ENCODE peak calls at places on chromosomes 7 and 10, in six cellular contexts. T, H, C, F, A and S are unnamed samples.

GRCh38 chr7:151256410-151257045 is 8.0 kb upstream of the SMARCD3 start:
- DNase-seq in T (no peak), H (no peak), C (no peak), F (no peak), A (no peak), S (no peak)

GRCh38 chr10:116138897-116139296 is 134.1 kb downstream of the GFRA1 start:
- DNase-seq in T (no peak), H (no peak), C (no peak), F (no peak), A (no peak), S (no peak)

GRCh38 chr7:2230226-2230625 is 2.5 kb downstream of the MAD1L1 start:
- DNase-seq in T (no peak), H (no peak), C (no peak), F (no peak), A (no peak), S (no peak)

GRCh38 chr7:8387551-8388256 is 45.7 kb upstream of the NXPH1 start:
- DNase-seq in T (no peak), H (no peak), C (no peak), F (no peak), A (no peak), S (no peak)

GRCh38 chr7:130356121-130356759 is 11.6 kb downstream of the CPA5 start:
- DNase-seq in T (peak), H (no peak), C (no peak), F (no peak), A (no peak), S (no peak)

GRCh38 chr10:124697837-124698559 is 46.2 kb downstream of the FAM53B start:
- DNase-seq in T (peak), H (no peak), C (no peak), F (no peak), A (no peak), S (no peak)

GRCh38 chr7:40570218-40570617 is 435.4 kb downstream of the SUGCT start:
- DNase-seq in T (peak), H (no peak), C (no peak), F (no peak), A (no peak), S (no peak)

GRCh38 chr10:33559105-33559504 is 224.6 kb upstream of the NRP1 start:
- DNase-seq in T (peak), H (no peak), C (no peak), F (no peak), A (no peak), S (no peak)

GRCh38 chr10:75926763-75927162 is 495.3 kb downstream of the LRMDA start:
- DNase-seq in T (no peak), H (no peak), C (no peak), F (no peak), A (no peak), S (no peak)

GRCh38 chr7:131819891-131820290 is 263.5 kb upstream of the PODXL start:
- DNase-seq in T (no peak), H (no peak), C (no peak), F (no peak), A (no peak), S (no peak)

GRCh38 chr10:7410800-7411670 is at the start of gene SFMBT2:
- DNase-seq in T (peak), H (peak), C (peak), F (peak), A (peak), S (no peak)

GRCh38 chr7:89771003-89771636 is 383.1 kb upstream of the STEAP1 start:
- DNase-seq in T (peak), H (no peak), C (no peak), F (no peak), A (no peak), S (no peak)